ENCODE peak calls at places on chromosomes 1 and 21, in six cellular contexts. M, L, C, T, D and O are unnamed samples.

GRCh38 chr1:12201343-12202189 is 28.3 kb upstream of the VPS13D start:
- DNase-seq in L (no peak), T (no peak), C (no peak), M (no peak), D (no peak), O (no peak)

GRCh38 chr1:222702210-222702609 is 10.1 kb downstream of the AIDA start:
- DNase-seq in C (no peak), L (no peak), D (no peak), M (no peak), T (no peak), O (no peak)

GRCh38 chr1:241702436-241702835 is 50.4 kb downstream of the WDR64 start:
- DNase-seq in C (no peak), M (no peak), D (peak; percentile 99), L (no peak), T (peak; percentile 73), O (no peak)

GRCh38 chr1:239361403-239361802 is 25.0 kb upstream of the CHRM3 start:
- DNase-seq in D (peak; percentile 84), C (peak; percentile 3), M (no peak), T (peak; percentile 85), L (no peak), O (no peak)

GRCh38 chr1:19735419-19736127 is 64.1 kb downstream of the TMCO4 start:
- DNase-seq in C (peak; percentile 93), L (no peak), M (no peak), D (peak; percentile 83), T (peak; percentile 98), O (no peak)

GRCh38 chr1:209364716-209365115 is 218.8 kb upstream of the CAMK1G start:
- DNase-seq in T (no peak), C (no peak), D (peak; percentile 85), M (no peak), L (no peak), O (no peak)

GRCh38 chr1:36136535-36136934 is 11.5 kb upstream of the COL8A2 start:
- DNase-seq in C (peak; percentile 90), L (no peak), M (no peak), T (peak; percentile 87), D (peak; percentile 84), O (no peak)

GRCh38 chr1:54806931-54807611 is 5.9 kb upstream of the TTC22 start:
- DNase-seq in T (peak; percentile 45), D (peak; percentile 76), L (no peak), M (no peak), C (no peak), O (no peak)

GRCh38 chr1:151963288-151963687 is 30.4 kb downstream of the S100A10 start:
- DNase-seq in T (no peak), C (no peak), M (no peak), L (no peak), D (no peak), O (no peak)

GRCh38 chr1:31679676-31680230 is 24.1 kb downstream of the COL16A1 start:
- DNase-seq in C (no peak), D (no peak), M (no peak), T (no peak), L (no peak), O (no peak)

GRCh38 chr1:182120411-182121258 is 59.1 kb upstream of the ZNF648 start:
- DNase-seq in T (no peak), M (peak; percentile 62), C (peak; percentile 14), L (no peak), D (peak; percentile 88), O (no peak)

GRCh38 chr1:179995576-179995975 is 41.0 kb downstream of the CEP350 start:
- DNase-seq in D (no peak), M (no peak), L (no peak), T (no peak), C (peak; percentile 7), O (no peak)

GRCh38 chr1:61274979-61275378 is 192.6 kb downstream of the NFIA start:
- DNase-seq in T (no peak), M (no peak), C (peak; percentile 21), D (no peak), L (no peak), O (no peak)

GRCh38 chr1:228333739-228334115 is 72.9 kb downstream of the TRIM11 start:
- DNase-seq in T (no peak), D (no peak), M (peak; percentile 25), L (no peak), C (no peak), O (no peak)

GRCh38 chr1:157269656-157270375 is 131.6 kb upstream of the ETV3 start:
- DNase-seq in M (no peak), C (no peak), D (no peak), L (no peak), T (no peak), O (no peak)

GRCh38 chr1:236159704-236160539 is 17.6 kb downstream of the GPR137B start:
- DNase-seq in M (no peak), C (no peak), L (no peak), T (no peak), D (no peak), O (no peak)

GRCh38 chr1:79588719-79589118 is 582.2 kb upstream of the ADGRL4 start:
- DNase-seq in D (no peak), C (no peak), T (no peak), L (no peak), M (no peak), O (no peak)

GRCh38 chr21:22363504-22363903 is 1365.3 kb downstream of the NCAM2 start:
- DNase-seq in C (no peak), M (no peak), T (no peak), D (no peak), L (no peak), O (no peak)

GRCh38 chr1:89826594-89826993 is 5.8 kb downstream of the LRRC8D start:
- DNase-seq in D (peak; percentile 88), T (no peak), L (no peak), C (no peak), M (no peak), O (no peak)

GRCh38 chr21:14943636-14944035 is 121.2 kb downstream of the NRIP1 start:
- DNase-seq in D (peak; percentile 62), T (no peak), M (no peak), L (no peak), C (no peak), O (no peak)

GRCh38 chr1:183778006-183778405 is 26.9 kb upstream of the RGL1 start:
- DNase-seq in C (no peak), M (no peak), T (no peak), L (no peak), D (no peak), O (no peak)

GRCh38 chr1:209835782-209836298 is 8.1 kb downstream of the UTP25 start:
- DNase-seq in T (peak; percentile 57), C (peak; percentile 58), M (no peak), D (no peak), L (no peak), O (no peak)

GRCh38 chr1:61450454-61451213 is 274.3 kb downstream of the TM2D1 start:
- DNase-seq in T (no peak), M (no peak), C (peak; percentile 80), L (no peak), D (peak; percentile 55), O (no peak)

GRCh38 chr21:42310411-42311001 is 4.7 kb downstream of the TFF3 start:
- DNase-seq in M (no peak), L (no peak), D (no peak), C (no peak), T (no peak), O (no peak)

GRCh38 chr1:119449964-119450363 is 35.0 kb downstream of the HSD3B2 start:
- DNase-seq in D (peak; percentile 54), M (no peak), L (peak; percentile 55), T (no peak), C (no peak), O (no peak)
- TF ChIP-seq CTCF in D (peak; percentile 49), M (no peak), L (peak; percentile 41), T (peak; percentile 21), C (no peak), O (peak; percentile 13)

DNA sequence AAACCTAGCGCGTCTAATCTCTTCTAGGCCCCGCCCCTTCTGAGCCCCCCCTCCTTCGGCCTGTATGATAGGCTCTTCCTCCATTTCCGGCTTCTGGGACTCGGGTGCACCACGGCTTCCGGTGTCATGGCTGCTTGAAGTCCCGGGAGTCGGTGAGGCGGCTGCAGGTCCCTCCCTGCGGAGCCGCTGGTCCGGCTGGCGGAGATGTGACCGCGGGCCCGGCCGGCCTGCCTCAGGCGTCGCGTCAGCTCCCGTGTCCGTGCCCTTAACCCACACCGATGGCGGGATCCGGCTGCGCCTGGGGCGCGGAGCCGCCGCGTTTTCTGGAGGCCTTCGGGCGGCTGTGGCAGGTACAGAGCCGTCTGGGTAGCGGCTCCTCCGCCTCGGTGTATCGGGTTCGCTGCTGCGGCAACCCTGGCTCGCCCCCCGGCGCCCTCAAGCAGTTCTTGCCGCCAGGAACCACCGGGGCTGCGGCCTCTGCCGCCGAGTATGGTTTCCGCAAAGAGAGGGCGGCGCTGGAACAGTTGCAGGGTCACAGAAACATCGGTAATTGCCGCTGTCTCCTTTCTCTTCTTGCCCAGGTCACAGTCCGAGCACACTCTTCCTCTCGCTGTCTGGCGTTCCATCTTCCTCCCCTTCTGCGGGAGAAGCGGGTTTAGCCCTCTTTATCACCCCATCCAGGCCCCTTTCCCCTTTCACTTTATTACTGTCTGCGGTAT is at the start of gene UHMK1:
- DNase-seq in M (peak; percentile 94), C (peak; percentile 93), L (peak; percentile 97), T (peak; percentile 83), D (peak; percentile 91), O (peak; percentile 74)
- TF ChIP-seq CTCF in M (no peak), C (no peak), L (peak; percentile 22), T (no peak), D (no peak), O (no peak)

GRCh38 chr1:46303038-46303871 is at the start of the genes LRRC41 and UQCRH:
- DNase-seq in T (peak; percentile 96), M (peak; percentile 96), C (peak; percentile 98), D (peak; percentile 95), L (peak; percentile 95), O (peak; percentile 89)

GRCh38 chr1:46302091-46303037 is 1.1 kb downstream of the LRRC41 start:
- DNase-seq in L (peak; percentile 59), C (peak; percentile 68), T (peak; percentile 14), D (peak; percentile 24), M (peak; percentile 75), O (peak; percentile 55)

GRCh38 chr1:46301406-46302090 is 1.9 kb downstream of the LRRC41 start:
- DNase-seq in D (peak; percentile 42), T (no peak), C (peak; percentile 56), L (peak; percentile 48), M (peak; percentile 67), O (no peak)

GRCh38 chr1:46306159-46306530 is 2.6 kb downstream of the UQCRH start:
- DNase-seq in C (no peak), D (no peak), L (no peak), T (no peak), M (no peak), O (no peak)

GRCh38 chr1:46303872-46304326 is 401 bp downstream of the UQCRH start:
- DNase-seq in D (no peak), C (no peak), M (no peak), L (no peak), T (no peak), O (no peak)
- TF ChIP-seq CTCF in D (no peak), C (no peak), M (no peak), L (no peak), T (no peak), O (no peak)

GRCh38 chr1:189678779-189679178 is 798.9 kb downstream of the BRINP3 start:
- DNase-seq in L (no peak), C (peak; percentile 4), T (no peak), M (no peak), D (peak; percentile 30), O (no peak)
- TF ChIP-seq CTCF in L (no peak), C (no peak), T (no peak), M (no peak), D (peak; percentile 66), O (no peak)